ENCODE peak calls at places on chromosomes 2 and 18, in five cellular contexts. B, I, T, J and D are unnamed samples.

GRCh38 chr2:157127249-157128012 is 130.1 kb upstream of the GALNT5 start:
- DNase-seq in B (no peak), I (no peak), T (no peak), J (no peak), D (no peak)

GRCh38 chr18:5284808-5285207 is 10.7 kb downstream of the ZBTB14 start:
- DNase-seq in B (no peak), I (no peak), T (peak), J (no peak), D (no peak)

GRCh38 chr2:181627545-181627944 is 29.4 kb downstream of the CERKL start:
- DNase-seq in B (no peak), I (no peak), T (peak), J (no peak), D (peak)

GRCh38 chr2:96402591-96402990 is 67.0 kb downstream of the NCAPH start:
- DNase-seq in B (no peak), I (no peak), T (no peak), J (no peak), D (no peak)

GRCh38 chr18:61931654-61932379 is 39.0 kb upstream of the RNF152 start:
- DNase-seq in B (no peak), I (no peak), T (no peak), J (no peak), D (no peak)

GRCh38 chr2:233997726-233998125 is 52.8 kb upstream of the SPP2 start:
- DNase-seq in B (no peak), I (no peak), T (peak), J (no peak), D (no peak)

GRCh38 chr18:37429768-37430167 is 135.8 kb downstream of the CELF4 start:
- DNase-seq in B (no peak), I (no peak), T (no peak), J (no peak), D (no peak)

GRCh38 chr2:15893689-15894325 is 46.5 kb upstream of the MYCN start:
- DNase-seq in B (no peak), I (no peak), T (no peak), J (no peak), D (no peak)

GRCh38 chr2:121184248-121184862 is 100.6 kb downstream of the TFCP2L1 start:
- DNase-seq in B (no peak), I (no peak), T (no peak), J (no peak), D (no peak)

GRCh38 chr2:7378642-7379041 is 461.4 kb downstream of the RNF144A start:
- DNase-seq in B (no peak), I (no peak), T (no peak), J (no peak), D (no peak)

GRCh38 chr2:7375901-7376300 is 458.7 kb downstream of the RNF144A start:
- DNase-seq in B (no peak), I (no peak), T (no peak), J (no peak), D (no peak)

GRCh38 chr2:7379799-7380198 is 462.6 kb downstream of the RNF144A start:
- DNase-seq in B (peak), I (no peak), T (no peak), J (no peak), D (no peak)

GRCh38 chr2:7373156-7373555 is 455.9 kb downstream of the RNF144A start:
- DNase-seq in B (no peak), I (no peak), T (no peak), J (no peak), D (no peak)

DNA sequence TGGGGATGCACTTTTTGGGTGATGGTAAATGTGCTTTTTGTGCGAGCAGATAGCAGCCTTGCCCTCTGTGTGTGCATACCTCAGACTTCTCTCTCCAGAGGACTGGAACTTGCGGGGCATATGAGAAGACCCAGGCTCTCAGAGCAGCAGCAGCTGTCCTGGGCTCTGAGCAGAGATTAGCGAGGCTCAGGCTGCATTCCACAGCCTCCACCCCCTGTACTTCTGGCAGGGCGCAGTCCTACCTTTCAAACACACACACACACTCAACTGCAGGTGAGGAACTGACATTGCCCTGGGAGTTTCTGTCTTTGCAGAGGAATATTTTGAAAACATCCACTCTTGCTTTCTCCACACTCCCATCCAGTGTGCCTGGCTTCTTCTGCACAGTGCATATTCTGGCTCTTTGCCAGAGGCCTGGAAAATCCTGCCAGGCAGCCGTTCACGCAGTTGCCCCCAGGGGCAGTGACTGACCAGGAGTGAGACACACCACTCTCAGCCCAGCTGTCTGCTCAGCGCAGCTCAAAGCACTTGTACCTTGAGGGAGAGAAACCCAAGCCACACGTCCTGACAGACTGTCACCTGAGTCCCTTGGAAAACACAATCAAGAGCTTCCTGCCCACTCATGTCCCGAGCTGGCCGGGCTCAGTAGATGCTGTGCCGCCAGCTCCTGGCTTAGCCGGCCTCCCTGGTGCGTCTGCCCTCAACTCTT is 460.8 kb downstream of the RNF144A start:
- DNase-seq in B (no peak), I (peak), T (no peak), J (no peak), D (no peak)
- TF ChIP-seq CTCF in B (no peak), I (no peak), T (no peak), J (no peak), D (no peak)

GRCh38 chr18:55500316-55501086 is 87.5 kb downstream of the TCF4 start:
- DNase-seq in B (no peak), I (no peak), T (peak), J (no peak), D (peak)

GRCh38 chr18:55503167-55503820 is 84.7 kb downstream of the TCF4 start:
- DNase-seq in B (no peak), I (no peak), T (no peak), J (no peak), D (no peak)

GRCh38 chr18:55502346-55502710 is 85.7 kb downstream of the TCF4 start:
- DNase-seq in B (no peak), I (no peak), T (no peak), J (no peak), D (no peak)

GRCh38 chr18:55499526-55499925 is 88.5 kb downstream of the TCF4 start:
- DNase-seq in B (no peak), I (no peak), T (no peak), J (no peak), D (no peak)

GRCh38 chr18:55501594-55502345 is 86.2 kb downstream of the TCF4 start:
- DNase-seq in B (no peak), I (no peak), T (no peak), J (no peak), D (no peak)
- TF ChIP-seq CTCF in B (no peak), I (no peak), T (no peak), J (no peak), D (no peak)

GRCh38 chr2:219597552-219598307 is at the start of gene STK11IP:
- DNase-seq in B (peak), I (peak), T (peak), J (peak), D (peak)
- TF ChIP-seq CTCF in B (no peak), I (no peak), T (no peak), J (no peak), D (no peak)

GRCh38 chr2:119397196-119397595 is 30.4 kb downstream of the DBI start:
- DNase-seq in B (no peak), I (no peak), T (no peak), J (no peak), D (no peak)
- TF ChIP-seq CTCF in B (no peak), I (no peak), T (no peak), J (no peak), D (no peak)

DNA sequence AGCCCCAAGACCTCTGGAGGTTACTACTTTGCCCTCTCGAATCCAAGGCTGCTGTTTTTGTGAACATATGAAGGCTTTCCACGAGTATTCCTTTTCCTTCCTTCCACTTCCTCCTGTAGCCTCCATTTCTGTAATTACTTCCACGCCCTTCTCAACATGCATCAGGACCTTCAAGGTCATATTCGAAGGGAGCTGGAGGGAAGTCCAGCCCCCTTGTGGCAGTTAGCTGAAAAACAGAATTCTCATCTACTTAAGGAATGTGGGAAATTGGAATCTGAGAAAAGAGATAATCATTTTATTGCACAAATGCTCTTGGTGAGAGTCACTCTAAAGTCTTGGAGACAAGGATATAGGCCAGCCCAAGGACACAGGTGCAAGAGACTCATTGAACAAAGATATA is 1000.2 kb downstream of the TDRD15 start:
- DNase-seq in B (peak), I (no peak), T (no peak), J (no peak), D (no peak)
- TF ChIP-seq CTCF in B (peak), I (no peak), T (no peak), J (peak), D (no peak)

GRCh38 chr2:177212895-177213856 is 582 bp downstream of the HNRNPA3 start:
- DNase-seq in B (peak), I (peak), T (peak), J (peak), D (peak)

GRCh38 chr2:177211148-177211547 is 1.4 kb upstream of the HNRNPA3 start:
- DNase-seq in B (no peak), I (no peak), T (no peak), J (no peak), D (no peak)

GRCh38 chr2:177211602-177212105 is 940 bp upstream of the HNRNPA3 start:
- DNase-seq in B (no peak), I (no peak), T (no peak), J (no peak), D (no peak)

GRCh38 chr2:177217247-177217843 is 4.8 kb downstream of the HNRNPA3 start:
- DNase-seq in B (no peak), I (no peak), T (no peak), J (no peak), D (no peak)

DNA sequence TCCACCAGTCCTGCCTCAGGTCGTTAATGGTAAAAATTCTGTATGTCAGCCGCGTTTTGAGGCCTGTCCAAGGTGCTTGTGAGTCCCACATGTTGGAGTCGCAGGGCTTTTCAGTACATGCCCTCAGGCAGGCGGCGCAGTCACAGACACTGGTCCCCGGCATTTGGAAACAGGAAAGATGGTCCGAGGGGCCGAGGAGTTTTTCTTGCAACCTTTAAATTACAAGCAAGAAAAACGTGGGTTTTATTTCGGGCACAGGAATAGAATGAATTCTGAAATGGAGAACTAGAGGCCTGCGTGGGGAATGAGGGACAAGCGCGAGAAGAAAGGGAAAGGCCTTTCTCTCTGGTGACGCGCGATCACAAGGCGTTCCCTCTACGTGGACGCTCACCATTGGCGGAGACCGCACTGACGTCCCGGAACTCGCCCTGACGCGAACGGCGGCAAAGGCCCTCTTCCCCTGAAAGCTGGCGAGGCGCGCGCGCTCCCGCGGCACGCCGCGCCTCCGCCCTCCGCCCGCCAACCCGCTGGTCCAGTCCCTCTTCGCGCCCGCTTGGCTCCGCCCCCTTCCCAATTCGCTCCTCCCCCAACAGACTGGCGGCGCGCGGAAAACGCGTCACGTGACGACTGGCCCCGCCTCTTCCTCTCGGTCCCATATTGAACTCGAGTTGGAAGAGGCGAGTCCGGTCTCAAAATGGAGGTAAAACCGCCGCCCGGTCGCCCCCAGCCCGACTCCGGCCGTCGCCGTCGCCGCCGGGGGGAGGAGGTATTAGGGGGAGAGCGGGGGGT is at the start of gene HNRNPA3:
- DNase-seq in B (peak), I (peak), T (peak), J (peak), D (peak)
- TF ChIP-seq CTCF in B (no peak), I (no peak), T (peak), J (peak), D (no peak)

GRCh38 chr18:9103488-9103887 is 989 bp downstream of the NDUFV2 start:
- DNase-seq in B (no peak), I (no peak), T (peak), J (no peak), D (no peak)
- TF ChIP-seq CTCF in B (no peak), I (no peak), T (no peak), J (no peak), D (no peak)

GRCh38 chr2:189178007-189178406 is 1.6 kb downstream of the COL5A2 start:
- DNase-seq in B (no peak), I (no peak), T (peak), J (no peak), D (no peak)
- TF ChIP-seq CTCF in B (no peak), I (no peak), T (peak), J (peak), D (peak)

GRCh38 chr2:197804758-197805597 is 585 bp downstream of the PLCL1 start:
- DNase-seq in B (peak), I (peak), T (peak), J (no peak), D (no peak)
- TF ChIP-seq CTCF in B (peak), I (no peak), T (no peak), J (no peak), D (no peak)

GRCh38 chr2:30408961-30409387 is 38.1 kb upstream of the LCLAT1 start:
- DNase-seq in B (no peak), I (no peak), T (peak), J (no peak), D (no peak)
- TF ChIP-seq CTCF in B (no peak), I (no peak), T (peak), J (peak), D (peak)